ENCODE peak calls at places on chromosomes 12 and 14, in nine cellular contexts. F, S, E, P, M, C, O, R and K are unnamed samples.

GRCh38 chr14:104235686-104236085 is 97.3 kb downstream of the KIF26A start:
- DNase-seq in C (no peak), S (no peak), M (no peak), E (peak; percentile 22), F (no peak), R (peak; percentile 21), O (no peak), P (no peak), K (peak; percentile 36)

GRCh38 chr12:72267974-72268373 is 4.2 kb upstream of the TRHDE start:
- DNase-seq in O (no peak), F (no peak), S (no peak), P (no peak), M (peak; percentile 45), E (no peak), R (no peak), C (peak; percentile 68), K (no peak)

GRCh38 chr14:69571879-69572633 is 2.6 kb downstream of the CCDC177 start:
- DNase-seq in R (peak; percentile 61), S (no peak), P (no peak), M (peak; percentile 15), C (peak; percentile 14), F (no peak), O (no peak), E (no peak), K (no peak)

GRCh38 chr14:68535404-68536024 is 257.4 kb downstream of the ZFP36L1 start:
- DNase-seq in S (no peak), P (no peak), E (no peak), C (peak; percentile 79), M (peak; percentile 95), R (no peak), O (no peak), F (no peak), K (no peak)

GRCh38 chr12:31206038-31206670 is 119.8 kb downstream of the SINHCAF start:
- DNase-seq in M (peak; percentile 41), C (peak; percentile 84), O (no peak), P (peak; percentile 39), F (no peak), S (no peak), E (no peak), R (no peak), K (no peak)

GRCh38 chr12:78146365-78146772 is 315.7 kb downstream of the NAV3 start:
- DNase-seq in O (no peak), C (peak; percentile 74), M (peak; percentile 62), E (no peak), P (no peak), R (no peak), S (no peak), F (no peak), K (no peak)

GRCh38 chr12:71014180-71014785 is 93.7 kb upstream of the PTPRR start:
- DNase-seq in O (no peak), E (no peak), C (peak; percentile 85), F (no peak), R (no peak), S (no peak), P (no peak), M (peak; percentile 21), K (no peak)

GRCh38 chr12:82800185-82800584 is 113.5 kb downstream of the TMTC2 start:
- DNase-seq in E (no peak), S (no peak), R (no peak), M (no peak), F (no peak), O (no peak), P (no peak), C (no peak), K (no peak)

GRCh38 chr14:72721042-72721540 is 172.8 kb downstream of the DPF3 start:
- DNase-seq in F (no peak), E (no peak), R (no peak), C (no peak), M (no peak), P (no peak), O (no peak), S (no peak), K (no peak)

GRCh38 chr12:116434155-116435065 is 124.8 kb upstream of the MAP1LC3B2 start:
- DNase-seq in S (no peak), C (peak; percentile 95), P (peak; percentile 95), F (no peak), R (peak; percentile 82), E (peak; percentile 96), M (peak; percentile 92), O (peak; percentile 87), K (peak; percentile 96)

GRCh38 chr12:82174383-82174782 is 183.8 kb downstream of the CCDC59 start:
- DNase-seq in M (no peak), S (no peak), C (no peak), R (no peak), F (no peak), O (no peak), P (no peak), E (no peak), K (no peak)

GRCh38 chr14:70640938-70641547 is 673 bp upstream of the TTC9 start:
- DNase-seq in S (no peak), C (peak; percentile 30), M (peak; percentile 58), P (peak; percentile 72), O (peak; percentile 53), E (peak; percentile 67), R (no peak), F (no peak), K (no peak)

GRCh38 chr12:28222081-28222700 is 31.9 kb downstream of the CCDC91 start:
- DNase-seq in F (no peak), O (no peak), S (peak; percentile 40), E (peak; percentile 53), R (no peak), P (no peak), M (no peak), C (no peak), K (no peak)

GRCh38 chr12:64916431-64916830 is 92.0 kb downstream of the TBC1D30 start:
- DNase-seq in R (no peak), M (no peak), C (no peak), S (no peak), O (no peak), F (no peak), E (no peak), P (no peak), K (no peak)

GRCh38 chr12:113912761-113913295 is 53.3 kb downstream of the RBM19 start:
- DNase-seq in S (peak; percentile 14), R (peak; percentile 57), O (peak; percentile 54), E (no peak), P (no peak), M (peak; percentile 70), C (peak; percentile 78), F (no peak), K (no peak)

GRCh38 chr12:7396418-7396817 is 47.5 kb downstream of the CD163L1 start:
- DNase-seq in S (no peak), F (no peak), O (no peak), P (no peak), E (no peak), C (no peak), R (no peak), M (no peak), K (no peak)

GRCh38 chr12:7395950-7396349 is 48.0 kb downstream of the CD163L1 start:
- DNase-seq in M (peak; percentile 6), F (no peak), R (no peak), E (no peak), S (no peak), C (no peak), O (no peak), P (no peak), K (no peak)

GRCh38 chr12:7404275-7404674 is 39.7 kb downstream of the CD163L1 start:
- DNase-seq in R (no peak), P (no peak), M (no peak), F (no peak), E (no peak), O (no peak), S (no peak), C (no peak), K (no peak)

GRCh38 chr12:7403466-7403865 is 40.5 kb downstream of the CD163L1 start:
- DNase-seq in P (no peak), E (no peak), F (no peak), R (no peak), C (no peak), M (peak; percentile 4), S (no peak), O (no peak), K (no peak)

GRCh38 chr12:7399089-7399488 is 44.9 kb downstream of the CD163L1 start:
- DNase-seq in S (no peak), E (no peak), F (no peak), P (no peak), M (no peak), O (no peak), R (no peak), C (no peak), K (no peak)
- TF ChIP-seq CTCF in S (peak; percentile 37), E (no peak), F (no peak), P (no peak), M (no peak), O (no peak), R (no peak), C (no peak), K (no peak)

DNA sequence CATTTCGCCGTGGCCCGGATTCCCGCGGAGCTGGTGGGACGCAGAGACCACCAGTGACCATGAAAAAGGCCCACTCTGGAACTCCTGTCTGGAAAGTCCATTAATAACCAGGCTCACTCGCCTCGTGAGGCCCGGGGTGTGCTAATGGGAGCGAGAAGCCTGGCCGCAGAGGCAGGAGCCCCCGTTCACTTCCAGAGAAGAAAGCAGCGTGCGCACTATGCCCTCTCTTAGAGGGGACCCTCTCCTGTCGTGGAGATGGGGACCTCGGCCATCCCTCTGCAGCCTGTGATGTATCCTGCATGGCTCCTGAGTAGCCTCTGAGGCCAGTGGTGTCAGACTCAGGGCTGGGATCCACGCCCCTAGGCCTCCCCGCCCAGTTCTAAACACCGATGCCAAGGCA is 134.1 kb upstream of the VRK1 start:
- DNase-seq in R (no peak), C (no peak), F (no peak), S (no peak), E (no peak), O (no peak), P (no peak), M (no peak), K (no peak)
- H3K4me3 ChIP-seq in R (no peak overlapping the region), C (no peak overlapping the region), F (no peak overlapping the region), S (no peak overlapping the region), E (no peak overlapping the region), O (no peak overlapping the region), P (no peak overlapping the region), M (no peak overlapping the region), K (no peak overlapping the region)

GRCh38 chr14:54659365-54659764 is 92.4 kb downstream of the SAMD4A start:
- DNase-seq in E (no peak), S (no peak), P (no peak), M (no peak), C (no peak), F (no peak), O (no peak), R (no peak), K (no peak)
- H3K27ac ChIP-seq in E (no peak overlapping the region), S (no peak overlapping the region), P (no peak overlapping the region), M (no peak overlapping the region), C (no peak overlapping the region), F (no peak overlapping the region), O (no peak overlapping the region), R (no peak overlapping the region), K (no peak overlapping the region)

GRCh38 chr12:106629797-106630669 is 47.2 kb downstream of the RFX4 start:
- DNase-seq in O (no peak), F (no peak), E (no peak), M (no peak), P (no peak), C (no peak), S (no peak), R (no peak), K (no peak)

GRCh38 chr12:106631150-106631549 is 48.3 kb downstream of the RFX4 start:
- DNase-seq in F (no peak), P (no peak), R (no peak), S (no peak), O (no peak), M (no peak), C (no peak), E (no peak), K (no peak)

GRCh38 chr12:106631797-106632196 is 49.0 kb downstream of the RFX4 start:
- DNase-seq in M (no peak), P (no peak), C (no peak), S (no peak), F (no peak), O (no peak), E (no peak), R (no peak), K (no peak)

GRCh38 chr12:106625976-106626375 is 43.2 kb downstream of the RFX4 start:
- DNase-seq in R (no peak), F (no peak), M (no peak), C (no peak), S (no peak), E (no peak), O (no peak), P (no peak), K (no peak)
- TF ChIP-seq CTCF in R (no peak), F (no peak), M (no peak), C (no peak), S (no peak), E (no peak), O (no peak), P (no peak), K (no peak)